ENCODE peak calls at places on chromosomes 1 and 21, in ten cellular contexts. One of them, this sample, is unnamed.

GRCh38 chr1:165828103-165828558 is 717 bp downstream of the UCK2 start:
- DNase-seq in cardiac muscle cell: peak; percentile 47
- DNase-seq in transverse colon: peak; percentile 53
- DNase-seq in psoas muscle: peak; percentile 65
- DNase-seq in tibial artery: no peak
- DNase-seq in esophagus muscularis mucosa: no peak
- DNase-seq in thoracic aorta: no peak
- DNase-seq in heart right ventricle: peak; percentile 37
- DNase-seq in IMR-90: peak; percentile 30
- DNase-seq in neural progenitor cell: peak; percentile 65
- DNase-seq in this sample: peak; percentile 19

GRCh38 chr1:115666702-115667101 is 24.9 kb downstream of the VANGL1 start:
- DNase-seq in thoracic aorta: no peak
- DNase-seq in cardiac muscle cell: no peak
- DNase-seq in esophagus muscularis mucosa: no peak
- DNase-seq in neural progenitor cell: no peak
- DNase-seq in tibial artery: no peak
- DNase-seq in heart right ventricle: peak; percentile 64
- DNase-seq in IMR-90: no peak
- DNase-seq in transverse colon: no peak
- DNase-seq in psoas muscle: peak; percentile 84
- DNase-seq in this sample: no peak

GRCh38 chr1:58397187-58397820 is 149.2 kb downstream of the OMA1 start:
- DNase-seq in esophagus muscularis mucosa: no peak
- DNase-seq in neural progenitor cell: no peak
- DNase-seq in thoracic aorta: no peak
- DNase-seq in IMR-90: peak; percentile 80
- DNase-seq in transverse colon: no peak
- DNase-seq in tibial artery: no peak
- DNase-seq in cardiac muscle cell: no peak
- DNase-seq in psoas muscle: no peak
- DNase-seq in heart right ventricle: no peak
- DNase-seq in this sample: no peak

GRCh38 chr1:225603538-225604354 is 49.2 kb downstream of the ENAH start:
- DNase-seq in psoas muscle: no peak
- DNase-seq in cardiac muscle cell: no peak
- DNase-seq in neural progenitor cell: no peak
- DNase-seq in thoracic aorta: no peak
- DNase-seq in IMR-90: peak; percentile 75
- DNase-seq in tibial artery: no peak
- DNase-seq in transverse colon: no peak
- DNase-seq in heart right ventricle: no peak
- DNase-seq in esophagus muscularis mucosa: no peak
- DNase-seq in this sample: no peak

GRCh38 chr1:64526312-64526711 is 56.4 kb downstream of the CACHD1 start:
- DNase-seq in transverse colon: no peak
- DNase-seq in neural progenitor cell: no peak
- DNase-seq in tibial artery: no peak
- DNase-seq in psoas muscle: no peak
- DNase-seq in thoracic aorta: no peak
- DNase-seq in IMR-90: no peak
- DNase-seq in esophagus muscularis mucosa: no peak
- DNase-seq in heart right ventricle: no peak
- DNase-seq in cardiac muscle cell: no peak
- DNase-seq in this sample: no peak

GRCh38 chr1:225451340-225451739 is 23.5 kb upstream of the LBR start:
- DNase-seq in neural progenitor cell: no peak
- DNase-seq in cardiac muscle cell: no peak
- DNase-seq in esophagus muscularis mucosa: no peak
- DNase-seq in tibial artery: no peak
- DNase-seq in heart right ventricle: no peak
- DNase-seq in transverse colon: peak; percentile 5
- DNase-seq in psoas muscle: no peak
- DNase-seq in IMR-90: no peak
- DNase-seq in thoracic aorta: no peak
- DNase-seq in this sample: no peak

GRCh38 chr1:81664341-81664740 is 136.4 kb upstream of the ADGRL2 start:
- DNase-seq in thoracic aorta: no peak
- DNase-seq in transverse colon: no peak
- DNase-seq in cardiac muscle cell: no peak
- DNase-seq in psoas muscle: no peak
- DNase-seq in neural progenitor cell: no peak
- DNase-seq in tibial artery: no peak
- DNase-seq in heart right ventricle: no peak
- DNase-seq in esophagus muscularis mucosa: no peak
- DNase-seq in IMR-90: peak; percentile 55
- DNase-seq in this sample: no peak

GRCh38 chr1:34709547-34709946 is 45.3 kb upstream of the GJB5 start:
- DNase-seq in neural progenitor cell: peak; percentile 59
- DNase-seq in thoracic aorta: no peak
- DNase-seq in heart right ventricle: no peak
- DNase-seq in esophagus muscularis mucosa: no peak
- DNase-seq in psoas muscle: no peak
- DNase-seq in transverse colon: no peak
- DNase-seq in IMR-90: no peak
- DNase-seq in cardiac muscle cell: peak; percentile 74
- DNase-seq in tibial artery: no peak
- DNase-seq in this sample: no peak

GRCh38 chr1:243483084-243483845 is 227.4 kb downstream of the SDCCAG8 start:
- DNase-seq in esophagus muscularis mucosa: no peak
- DNase-seq in transverse colon: no peak
- DNase-seq in tibial artery: no peak
- DNase-seq in heart right ventricle: no peak
- DNase-seq in neural progenitor cell: peak; percentile 57
- DNase-seq in psoas muscle: no peak
- DNase-seq in thoracic aorta: no peak
- DNase-seq in cardiac muscle cell: peak; percentile 43
- DNase-seq in IMR-90: no peak
- DNase-seq in this sample: peak; percentile 22

GRCh38 chr1:234368320-234369032 is 4.8 kb upstream of the COA6 start:
- DNase-seq in thoracic aorta: no peak
- DNase-seq in tibial artery: no peak
- DNase-seq in esophagus muscularis mucosa: no peak
- DNase-seq in heart right ventricle: no peak
- DNase-seq in psoas muscle: no peak
- DNase-seq in cardiac muscle cell: no peak
- DNase-seq in neural progenitor cell: no peak
- DNase-seq in transverse colon: no peak
- DNase-seq in IMR-90: no peak
- DNase-seq in this sample: no peak

GRCh38 chr1:19582318-19582717 is 61.8 kb upstream of the NBL1 start:
- DNase-seq in heart right ventricle: peak; percentile 61
- DNase-seq in esophagus muscularis mucosa: no peak
- DNase-seq in thoracic aorta: no peak
- DNase-seq in psoas muscle: peak; percentile 61
- DNase-seq in IMR-90: no peak
- DNase-seq in neural progenitor cell: peak; percentile 60
- DNase-seq in transverse colon: peak; percentile 88
- DNase-seq in cardiac muscle cell: peak; percentile 62
- DNase-seq in tibial artery: peak; percentile 34
- DNase-seq in this sample: peak; percentile 41

GRCh38 chr1:115447672-115448071 is 109.6 kb upstream of the NGF start:
- DNase-seq in transverse colon: no peak
- DNase-seq in tibial artery: no peak
- DNase-seq in thoracic aorta: no peak
- DNase-seq in psoas muscle: no peak
- DNase-seq in neural progenitor cell: no peak
- DNase-seq in heart right ventricle: no peak
- DNase-seq in cardiac muscle cell: no peak
- DNase-seq in esophagus muscularis mucosa: no peak
- DNase-seq in IMR-90: no peak
- DNase-seq in this sample: no peak

GRCh38 chr1:25183126-25183980 is 48.9 kb downstream of the SYF2 start:
- DNase-seq in heart right ventricle: no peak
- DNase-seq in transverse colon: no peak
- DNase-seq in psoas muscle: no peak
- DNase-seq in thoracic aorta: no peak
- DNase-seq in cardiac muscle cell: no peak
- DNase-seq in IMR-90: no peak
- DNase-seq in tibial artery: no peak
- DNase-seq in neural progenitor cell: no peak
- DNase-seq in esophagus muscularis mucosa: no peak
- DNase-seq in this sample: no peak

GRCh38 chr1:77514871-77515776 is 167.3 kb downstream of the ZZZ3 start:
- DNase-seq in IMR-90: peak; percentile 54
- DNase-seq in transverse colon: no peak
- DNase-seq in neural progenitor cell: peak; percentile 65
- DNase-seq in thoracic aorta: no peak
- DNase-seq in tibial artery: no peak
- DNase-seq in esophagus muscularis mucosa: no peak
- DNase-seq in heart right ventricle: peak; percentile 36
- DNase-seq in psoas muscle: no peak
- DNase-seq in cardiac muscle cell: peak; percentile 69
- DNase-seq in this sample: peak; percentile 34

GRCh38 chr1:8047112-8047511 is 21.0 kb upstream of the ERRFI1 start:
- DNase-seq in IMR-90: peak; percentile 61
- DNase-seq in heart right ventricle: no peak
- DNase-seq in thoracic aorta: no peak
- DNase-seq in tibial artery: no peak
- DNase-seq in esophagus muscularis mucosa: no peak
- DNase-seq in transverse colon: no peak
- DNase-seq in psoas muscle: no peak
- DNase-seq in neural progenitor cell: no peak
- DNase-seq in cardiac muscle cell: no peak
- DNase-seq in this sample: no peak

GRCh38 chr1:25100151-25100841 is 132.0 kb downstream of the SYF2 start:
- DNase-seq in transverse colon: no peak
- DNase-seq in esophagus muscularis mucosa: no peak
- DNase-seq in psoas muscle: no peak
- DNase-seq in thoracic aorta: no peak
- DNase-seq in heart right ventricle: no peak
- DNase-seq in neural progenitor cell: no peak
- DNase-seq in cardiac muscle cell: no peak
- DNase-seq in tibial artery: no peak
- DNase-seq in IMR-90: no peak
- DNase-seq in this sample: no peak

GRCh38 chr1:54559771-54560231 is 11.8 kb downstream of the ACOT11 start:
- DNase-seq in psoas muscle: peak; percentile 92
- DNase-seq in transverse colon: no peak
- DNase-seq in thoracic aorta: no peak
- DNase-seq in tibial artery: no peak
- DNase-seq in neural progenitor cell: no peak
- DNase-seq in heart right ventricle: peak; percentile 77
- DNase-seq in cardiac muscle cell: no peak
- DNase-seq in IMR-90: no peak
- DNase-seq in esophagus muscularis mucosa: no peak
- DNase-seq in this sample: no peak

GRCh38 chr1:27233677-27234053 is 767 bp upstream of the WDTC1 start:
- DNase-seq in heart right ventricle: peak; percentile 16
- DNase-seq in thoracic aorta: no peak
- DNase-seq in cardiac muscle cell: no peak
- DNase-seq in transverse colon: peak; percentile 8
- DNase-seq in psoas muscle: no peak
- DNase-seq in IMR-90: no peak
- DNase-seq in tibial artery: no peak
- DNase-seq in neural progenitor cell: no peak
- DNase-seq in esophagus muscularis mucosa: no peak
- DNase-seq in this sample: no peak

GRCh38 chr1:76770979-76771378 is 96.3 kb upstream of the ST6GALNAC5 start:
- DNase-seq in psoas muscle: no peak
- DNase-seq in neural progenitor cell: no peak
- DNase-seq in heart right ventricle: no peak
- DNase-seq in tibial artery: no peak
- DNase-seq in esophagus muscularis mucosa: no peak
- DNase-seq in transverse colon: no peak
- DNase-seq in IMR-90: no peak
- DNase-seq in cardiac muscle cell: no peak
- DNase-seq in thoracic aorta: no peak
- DNase-seq in this sample: no peak

GRCh38 chr1:62904537-62904936 is 120.6 kb downstream of the ATG4C start:
- DNase-seq in neural progenitor cell: no peak
- DNase-seq in cardiac muscle cell: no peak
- DNase-seq in heart right ventricle: no peak
- DNase-seq in tibial artery: no peak
- DNase-seq in thoracic aorta: no peak
- DNase-seq in psoas muscle: no peak
- DNase-seq in IMR-90: no peak
- DNase-seq in esophagus muscularis mucosa: no peak
- DNase-seq in transverse colon: no peak
- DNase-seq in this sample: no peak

GRCh38 chr1:234605983-234606730 is 3.8 kb downstream of the IRF2BP2 start:
- DNase-seq in IMR-90: peak; percentile 62
- DNase-seq in cardiac muscle cell: no peak
- DNase-seq in thoracic aorta: no peak
- DNase-seq in heart right ventricle: peak; percentile 29
- DNase-seq in psoas muscle: peak; percentile 68
- DNase-seq in transverse colon: peak; percentile 52
- DNase-seq in tibial artery: no peak
- DNase-seq in neural progenitor cell: no peak
- DNase-seq in esophagus muscularis mucosa: no peak
- DNase-seq in this sample: peak; percentile 68

GRCh38 chr21:43619856-43620255 is 39.4 kb downstream of the HSF2BP start:
- DNase-seq in psoas muscle: no peak
- DNase-seq in transverse colon: no peak
- DNase-seq in IMR-90: no peak
- DNase-seq in neural progenitor cell: peak; percentile 13
- DNase-seq in heart right ventricle: no peak
- DNase-seq in thoracic aorta: no peak
- DNase-seq in cardiac muscle cell: no peak
- DNase-seq in tibial artery: no peak
- DNase-seq in esophagus muscularis mucosa: no peak
- DNase-seq in this sample: no peak
- TF ChIP-seq CTCF in psoas muscle: no peak
- TF ChIP-seq CTCF in transverse colon: peak; percentile 17
- TF ChIP-seq CTCF in IMR-90: peak; percentile 27
- TF ChIP-seq CTCF in neural progenitor cell: peak; percentile 40
- TF ChIP-seq CTCF in heart right ventricle: no peak
- TF ChIP-seq CTCF in thoracic aorta: no peak
- TF ChIP-seq CTCF in cardiac muscle cell: peak; percentile 8
- TF ChIP-seq CTCF in tibial artery: no peak
- TF ChIP-seq CTCF in esophagus muscularis mucosa: no peak
- TF ChIP-seq CTCF in this sample: no peak

GRCh38 chr1:11955221-11955620 is 20.7 kb downstream of the PLOD1 start:
- DNase-seq in IMR-90: no peak
- DNase-seq in tibial artery: no peak
- DNase-seq in thoracic aorta: no peak
- DNase-seq in psoas muscle: no peak
- DNase-seq in heart right ventricle: no peak
- DNase-seq in transverse colon: no peak
- DNase-seq in esophagus muscularis mucosa: no peak
- DNase-seq in cardiac muscle cell: no peak
- DNase-seq in neural progenitor cell: no peak
- DNase-seq in this sample: no peak
- H3K4me1 ChIP-seq in IMR-90: no peaks in the 10 kb centered on the region
- H3K4me1 ChIP-seq in tibial artery: no peaks in the 10 kb centered on the region
- H3K4me1 ChIP-seq in thoracic aorta: no peaks in the 10 kb centered on the region
- H3K4me1 ChIP-seq in psoas muscle: no peaks in the 10 kb centered on the region
- H3K4me1 ChIP-seq in heart right ventricle: no peaks in the 10 kb centered on the region
- H3K4me1 ChIP-seq in transverse colon: no peaks in the 10 kb centered on the region
- H3K4me1 ChIP-seq in esophagus muscularis mucosa: no peaks in the 10 kb centered on the region
- H3K4me1 ChIP-seq in cardiac muscle cell: no peaks in the 10 kb centered on the region
- H3K4me1 ChIP-seq in neural progenitor cell: no peaks in the 10 kb centered on the region
- H3K4me1 ChIP-seq in this sample: peaks cover under 1% of the 10 kb centered on the region

GRCh38 chr1:158089925-158090675 is 90.6 kb upstream of the CD1D start:
- DNase-seq in neural progenitor cell: no peak
- DNase-seq in heart right ventricle: no peak
- DNase-seq in thoracic aorta: no peak
- DNase-seq in psoas muscle: no peak
- DNase-seq in tibial artery: no peak
- DNase-seq in esophagus muscularis mucosa: no peak
- DNase-seq in IMR-90: no peak
- DNase-seq in cardiac muscle cell: no peak
- DNase-seq in transverse colon: no peak
- DNase-seq in this sample: no peak
- H3K27me3 ChIP-seq in neural progenitor cell: no peaks in the 10 kb centered on the region
- H3K27me3 ChIP-seq in heart right ventricle: no peaks in the 10 kb centered on the region
- H3K27me3 ChIP-seq in thoracic aorta: no peaks in the 10 kb centered on the region
- H3K27me3 ChIP-seq in psoas muscle: no peaks in the 10 kb centered on the region
- H3K27me3 ChIP-seq in tibial artery: no peaks in the 10 kb centered on the region
- H3K27me3 ChIP-seq in esophagus muscularis mucosa: no peaks in the 10 kb centered on the region
- H3K27me3 ChIP-seq in IMR-90: no peaks in the 10 kb centered on the region
- H3K27me3 ChIP-seq in cardiac muscle cell: no peaks in the 10 kb centered on the region
- H3K27me3 ChIP-seq in transverse colon: no peaks in the 10 kb centered on the region
- H3K27me3 ChIP-seq in this sample: no peaks in the 10 kb centered on the region

GRCh38 chr1:192225713-192226112 is 67.5 kb downstream of the RGS18 start:
- DNase-seq in psoas muscle: no peak
- DNase-seq in heart right ventricle: no peak
- DNase-seq in thoracic aorta: no peak
- DNase-seq in neural progenitor cell: no peak
- DNase-seq in tibial artery: no peak
- DNase-seq in transverse colon: no peak
- DNase-seq in IMR-90: peak; percentile 86
- DNase-seq in esophagus muscularis mucosa: no peak
- DNase-seq in cardiac muscle cell: no peak
- DNase-seq in this sample: no peak
- TF ChIP-seq CTCF in psoas muscle: no peak
- TF ChIP-seq CTCF in heart right ventricle: no peak
- TF ChIP-seq CTCF in thoracic aorta: no peak
- TF ChIP-seq CTCF in neural progenitor cell: no peak
- TF ChIP-seq CTCF in tibial artery: no peak
- TF ChIP-seq CTCF in transverse colon: no peak
- TF ChIP-seq CTCF in IMR-90: no peak
- TF ChIP-seq CTCF in esophagus muscularis mucosa: no peak
- TF ChIP-seq CTCF in cardiac muscle cell: no peak
- TF ChIP-seq CTCF in this sample: no peak